ENCODE peak calls at places on chromosome 17, in nine cellular contexts. K is heart right ventricle, X is breast epithelium, W is PC-9, F is prostate gland, A is fibroblast of lung, M is vagina, Z is left ventricle myocardium inferior, J is testis. L is an unnamed sample.
A peak's percentile ranks its signal among the peaks of the same experiment; 100 is the strongest.

GRCh38 chr17:27907976-27908558 is 14.9 kb upstream of the LYRM9 start:
- DNase-seq in K (no peak), X (no peak), W (no peak), F (no peak), A (no peak), M (no peak), Z (no peak), J (no peak), L (no peak)

GRCh38 chr17:57412520-57413096 is 156.3 kb downstream of the MSI2 start:
- DNase-seq in K (no peak), X (no peak), W (no peak), F (no peak), A (no peak), M (no peak), Z (no peak), J (no peak), L (no peak)

GRCh38 chr17:42112552-42113176 is at the start of gene DHX58:
- DNase-seq in K (peak; percentile 56), X (peak; percentile 73), W (peak; percentile 64), F (peak; percentile 80), A (peak; percentile 87), M (no peak), Z (peak; percentile 63), J (peak; percentile 90), L (no peak)

GRCh38 chr17:31488264-31488981 is 96.9 kb downstream of the RAB11FIP4 start:
- DNase-seq in K (no peak), X (no peak), W (peak; percentile 44), F (no peak), A (no peak), M (no peak), Z (no peak), J (peak; percentile 49), L (no peak)

GRCh38 chr17:77804796-77805426 is 153.6 kb upstream of the TNRC6C start:
- DNase-seq in K (no peak), X (no peak), W (no peak), F (no peak), A (no peak), M (no peak), Z (no peak), J (no peak), L (no peak)

GRCh38 chr17:32777436-32777835 is 99.5 kb downstream of the MYO1D start:
- DNase-seq in K (no peak), X (no peak), W (no peak), F (no peak), A (no peak), M (no peak), Z (no peak), J (no peak), L (no peak)

GRCh38 chr17:77222356-77222755 is 81.6 kb downstream of the SEC14L1 start:
- DNase-seq in K (no peak), X (no peak), W (no peak), F (no peak), A (no peak), M (no peak), Z (no peak), J (no peak), L (no peak)

GRCh38 chr17:4974064-4974670 is 6.5 kb upstream of the SPAG7 start:
- DNase-seq in K (peak; percentile 31), X (no peak), W (no peak), F (no peak), A (no peak), M (no peak), Z (peak; percentile 54), J (no peak), L (peak; percentile 54)

DNA sequence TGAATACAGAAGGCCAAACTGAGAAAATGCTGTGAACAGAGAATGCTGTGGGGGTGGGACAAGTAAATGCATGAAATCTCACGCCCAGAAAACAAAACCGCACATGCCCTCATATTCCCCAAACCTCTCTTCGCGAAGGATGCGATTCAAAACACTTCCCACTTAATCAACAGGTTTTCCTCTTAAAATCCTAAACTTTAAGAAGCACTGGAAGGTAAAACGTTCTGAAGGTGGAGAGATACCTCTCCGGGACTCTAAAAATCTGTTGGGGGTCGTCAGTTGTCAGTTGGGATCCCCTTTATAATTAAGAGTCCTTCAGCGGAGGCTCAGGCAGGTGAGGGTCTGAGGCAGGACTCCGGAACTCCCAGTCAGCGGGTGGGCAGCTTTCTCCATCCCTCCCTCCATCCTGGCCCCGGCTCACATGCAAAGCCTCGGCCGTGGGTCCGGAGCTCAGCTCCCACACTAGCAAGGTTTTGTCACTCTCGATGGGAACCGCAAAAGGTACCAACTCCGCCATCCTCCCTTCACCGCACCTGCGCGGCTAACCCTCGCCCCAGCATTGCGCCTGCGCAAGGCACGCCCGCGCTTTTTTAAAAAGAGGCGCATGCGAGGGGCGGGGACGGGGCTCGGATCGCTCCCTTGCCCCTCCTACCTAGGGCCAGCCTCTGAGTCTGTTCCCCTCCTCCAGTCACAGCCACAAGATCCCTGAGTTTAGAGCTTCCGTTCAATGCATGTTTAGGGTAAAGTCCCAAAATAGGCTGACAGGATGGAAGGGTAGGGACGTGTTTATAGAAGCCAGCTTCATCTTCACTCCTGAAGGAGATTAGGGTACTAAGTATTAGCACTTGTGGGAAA is at the start of gene RDM1:
- DNase-seq in K (peak; percentile 65), X (peak; percentile 19), W (peak; percentile 41), F (peak; percentile 7), A (peak; percentile 45), M (no peak), Z (peak; percentile 47), J (peak; percentile 74), L (peak; percentile 81)
- H3K27ac ChIP-seq in K (no peak within 1 kb of the TSS), X (no peak within 1 kb of the TSS), W (no peak within 1 kb of the TSS), F (no peak within 1 kb of the TSS), A (no peak within 1 kb of the TSS), M (no peak within 1 kb of the TSS), Z (no peak within 1 kb of the TSS), J (no peak within 1 kb of the TSS), L (no peak within 1 kb of the TSS)

DNA sequence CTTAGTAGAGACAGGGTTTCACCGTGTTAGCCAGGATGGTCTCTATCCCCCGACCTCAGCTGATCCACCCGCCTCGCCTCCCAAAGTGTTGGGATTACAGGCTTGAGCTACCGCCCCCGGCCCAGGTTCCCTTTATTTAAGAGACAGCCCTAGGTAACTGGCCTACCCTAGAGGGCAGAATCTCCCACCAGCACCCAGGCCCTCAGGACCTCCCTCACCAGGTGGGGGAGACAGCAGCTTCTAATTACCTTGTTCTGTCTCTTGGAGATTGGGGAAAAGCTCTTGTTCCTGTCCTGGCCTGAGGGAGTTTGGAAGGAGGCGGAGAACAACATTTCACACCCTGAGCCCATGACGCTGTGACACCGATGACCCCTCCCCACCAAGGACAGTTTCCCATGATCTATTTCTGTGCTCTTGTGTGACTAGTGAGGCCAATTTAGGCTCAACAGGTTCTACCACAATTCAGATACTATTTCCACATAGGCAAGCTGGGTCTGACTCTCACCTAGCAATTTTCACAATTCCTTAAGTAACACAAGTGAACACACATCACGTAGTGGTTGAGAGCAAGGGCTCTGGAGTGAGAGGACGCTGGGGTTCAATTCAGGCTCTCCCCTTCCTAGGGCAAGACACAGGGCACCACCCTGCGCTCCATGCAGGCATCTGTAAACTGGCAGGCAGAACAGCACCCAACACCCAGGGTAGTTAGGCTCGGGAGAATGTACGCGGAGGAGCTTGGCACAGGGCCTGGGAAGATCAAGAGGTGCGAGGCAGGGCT is 20.4 kb downstream of the HDAC5 start:
- DNase-seq in K (peak; percentile 55), X (peak; percentile 46), W (peak; percentile 97), F (no peak), A (no peak), M (no peak), Z (peak; percentile 71), J (no peak), L (no peak)
- H3K4me1 ChIP-seq in K (peaks cover 61% of the 10 kb centered on the region), X (peaks cover 7% of the 10 kb centered on the region), W (peaks cover 29% of the 10 kb centered on the region), F (no peaks in the 10 kb centered on the region), A (peaks cover 10% of the 10 kb centered on the region), M (peaks cover 27% of the 10 kb centered on the region), Z (peaks cover 99% of the 10 kb centered on the region), J (peaks cover 15% of the 10 kb centered on the region), L (peaks cover 48% of the 10 kb centered on the region)

GRCh38 chr17:29294580-29294900 is 592 bp upstream of the NUFIP2 start:
- DNase-seq in K (no peak), X (no peak), W (no peak), F (no peak), A (no peak), M (no peak), Z (no peak), J (no peak), L (no peak)

GRCh38 chr17:29292992-29293889 is 707 bp downstream of the NUFIP2 start:
- DNase-seq in K (peak; percentile 70), X (peak; percentile 44), W (peak; percentile 41), F (peak; percentile 37), A (peak; percentile 50), M (no peak), Z (peak; percentile 73), J (peak; percentile 73), L (peak; percentile 65)

GRCh38 chr17:29292071-29292991 is 1.6 kb downstream of the NUFIP2 start:
- DNase-seq in K (peak; percentile 64), X (peak; percentile 59), W (no peak), F (peak; percentile 66), A (peak; percentile 64), M (no peak), Z (peak; percentile 67), J (peak; percentile 79), L (peak; percentile 62)

GRCh38 chr17:29295420-29295819 is 1.5 kb upstream of the NUFIP2 start:
- DNase-seq in K (no peak), X (no peak), W (no peak), F (no peak), A (no peak), M (no peak), Z (no peak), J (no peak), L (no peak)

DNA sequence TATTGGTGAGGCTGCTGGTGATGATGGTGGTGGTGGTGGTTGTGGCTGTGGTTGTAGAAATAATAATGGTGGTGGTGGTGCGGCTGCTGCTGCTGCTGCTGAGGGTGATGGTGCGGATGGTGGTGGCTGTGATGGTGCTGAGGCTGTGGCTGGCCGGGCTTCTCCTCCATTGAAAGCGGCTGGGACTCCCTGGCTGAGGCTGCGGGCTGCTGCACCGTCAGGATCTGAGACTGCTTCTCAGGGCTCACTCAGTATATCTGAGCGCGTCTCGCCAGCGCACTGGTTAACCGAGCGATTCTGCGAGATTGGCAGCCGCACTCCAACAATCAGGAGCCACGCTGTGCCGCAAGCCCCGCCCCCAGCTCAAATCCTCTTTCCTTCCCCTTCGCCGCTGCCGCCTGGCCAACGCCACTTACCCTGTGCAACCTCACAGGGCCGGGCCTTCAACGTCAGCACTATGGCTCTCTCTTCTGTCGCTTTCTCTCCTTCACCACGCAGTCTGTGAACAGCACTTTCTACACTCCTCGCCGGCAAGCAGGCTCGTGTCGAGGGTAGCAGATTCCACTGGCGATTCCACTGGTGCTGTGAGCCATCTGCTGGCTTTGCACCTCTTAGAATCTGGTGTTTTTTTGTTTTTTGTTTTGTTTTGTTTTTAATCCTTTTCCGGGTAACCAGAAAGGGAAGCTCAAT is at the start of gene NUFIP2:
- DNase-seq in K (peak; percentile 99), X (peak; percentile 99), W (peak; percentile 93), F (peak; percentile 100), A (peak; percentile 98), M (peak; percentile 97), Z (peak; percentile 99), J (peak; percentile 100), L (peak; percentile 99)
- TF ChIP-seq CTCF in K (no peak), X (no peak), W (no peak), F (peak; percentile 6), A (no peak), M (no peak), Z (no peak), J (no peak), L (no peak)

GRCh38 chr17:47812146-47812920 is 9.3 kb downstream of the OSBPL7 start:
- DNase-seq in K (no peak), X (no peak), W (no peak), F (no peak), A (no peak), M (no peak), Z (no peak), J (no peak), L (no peak)

GRCh38 chr17:47810901-47811635 is 10.5 kb downstream of the OSBPL7 start:
- DNase-seq in K (no peak), X (no peak), W (no peak), F (no peak), A (no peak), M (no peak), Z (no peak), J (no peak), L (no peak)

GRCh38 chr17:47811709-47812108 is 9.9 kb downstream of the OSBPL7 start:
- DNase-seq in K (no peak), X (no peak), W (no peak), F (no peak), A (no peak), M (no peak), Z (no peak), J (no peak), L (no peak)

GRCh38 chr17:47808830-47809480 is 12.6 kb downstream of the OSBPL7 start:
- DNase-seq in K (no peak), X (no peak), W (no peak), F (no peak), A (no peak), M (peak; percentile 46), Z (no peak), J (no peak), L (no peak)

DNA sequence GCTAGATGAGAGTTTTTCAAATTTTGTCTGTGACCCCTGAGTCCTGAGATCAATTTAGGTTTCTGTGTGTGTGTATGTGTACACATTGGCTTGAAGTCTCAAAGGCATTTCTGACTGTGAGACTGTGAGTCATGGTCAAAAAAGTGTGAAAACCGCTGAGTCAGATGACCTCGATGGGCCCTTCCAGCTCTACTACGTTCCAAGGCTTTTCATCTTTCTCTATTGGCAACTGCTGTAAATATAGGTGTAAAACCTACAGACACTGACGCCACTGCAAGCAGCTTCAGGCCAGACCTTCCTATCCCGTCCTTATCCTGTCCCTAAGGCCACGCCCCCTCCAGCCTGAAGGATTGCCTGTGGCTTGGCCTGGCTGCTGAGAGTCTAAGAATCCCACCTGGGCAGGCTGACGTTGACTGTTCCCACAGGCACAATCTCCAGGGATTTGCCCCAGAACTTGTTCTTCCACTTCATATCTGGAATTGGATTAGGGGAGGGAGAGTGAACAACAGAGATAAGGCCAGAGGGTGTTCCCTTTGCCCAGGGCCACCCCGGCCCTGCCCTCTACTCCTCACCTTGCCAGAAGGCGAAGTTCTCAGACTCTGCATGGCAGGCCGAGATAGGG is 11.3 kb downstream of the OSBPL7 start:
- DNase-seq in K (no peak), X (no peak), W (peak; percentile 99), F (no peak), A (peak; percentile 84), M (no peak), Z (no peak), J (no peak), L (peak; percentile 87)
- H3K27ac ChIP-seq in K (no peak overlapping the region), X (peak overlapping the region; percentile 16), W (peak overlapping the region; percentile 97), F (peak overlapping the region; percentile 5), A (no peak overlapping the region), M (no peak overlapping the region), Z (no peak overlapping the region), J (no peak overlapping the region), L (no peak overlapping the region)